ENCODE peak calls at places on chromosomes 6 and 20, in five cellular contexts. A, C, H, V and U are unnamed samples.

GRCh38 chr6:154474636-154475428 is 35.7 kb downstream of the CNKSR3 start:
- DNase-seq in A (peak), C (no peak), H (peak), V (no peak), U (no peak)

GRCh38 chr6:69835414-69836179 is 30.8 kb upstream of the COL19A1 start:
- DNase-seq in A (peak), C (no peak), H (peak), V (peak), U (peak)

GRCh38 chr6:44493132-44493531 is 105.6 kb downstream of the CDC5L start:
- DNase-seq in A (no peak), C (no peak), H (no peak), V (no peak), U (no peak)

GRCh38 chr20:45974896-45975565 is 3.0 kb upstream of the ZNF335 start:
- DNase-seq in A (no peak), C (no peak), H (no peak), V (no peak), U (no peak)

GRCh38 chr6:105560611-105561066 is 157.8 kb upstream of the PREP start:
- DNase-seq in A (peak), C (no peak), H (peak), V (no peak), U (no peak)

GRCh38 chr6:25366785-25367657 is 87.8 kb downstream of the CARMIL1 start:
- DNase-seq in A (no peak), C (no peak), H (no peak), V (no peak), U (no peak)

GRCh38 chr6:106747139-106747538 is 117.8 kb downstream of the QRSL1 start:
- DNase-seq in A (no peak), C (no peak), H (no peak), V (no peak), U (no peak)

GRCh38 chr20:49742948-49743347 is 29.3 kb upstream of the B4GALT5 start:
- DNase-seq in A (no peak), C (peak), H (no peak), V (no peak), U (peak)

GRCh38 chr6:154249499-154250298 is 106.9 kb downstream of the IPCEF1 start:
- DNase-seq in A (no peak), C (no peak), H (no peak), V (no peak), U (no peak)

GRCh38 chr6:26552205-26552604 is 14.0 kb downstream of the HMGN4 start:
- DNase-seq in A (no peak), C (no peak), H (no peak), V (no peak), U (no peak)

GRCh38 chr6:148064406-148065134 is 278.1 kb upstream of the SASH1 start:
- DNase-seq in A (peak), C (no peak), H (peak), V (no peak), U (peak)

GRCh38 chr6:25107218-25107617 is 171.5 kb upstream of the RIPOR2 start:
- DNase-seq in A (no peak), C (no peak), H (no peak), V (no peak), U (no peak)

GRCh38 chr6:39904946-39905639 is 29.2 kb downstream of the MOCS1 start:
- DNase-seq in A (no peak), C (no peak), H (no peak), V (no peak), U (no peak)

GRCh38 chr6:35737413-35738211 is 780 bp downstream of the ARMC12 start:
- DNase-seq in A (peak), C (no peak), H (peak), V (no peak), U (peak)

GRCh38 chr20:61770203-61770602 is 295.5 kb downstream of the TAF4 start:
- DNase-seq in A (no peak), C (no peak), H (no peak), V (no peak), U (no peak)

GRCh38 chr20:48397689-48398005 is 430.2 kb downstream of the PREX1 start:
- DNase-seq in A (no peak), C (no peak), H (no peak), V (no peak), U (no peak)

GRCh38 chr20:600141-600540 is 10.0 kb downstream of the TCF15 start:
- DNase-seq in A (no peak), C (no peak), H (no peak), V (no peak), U (no peak)

GRCh38 chr6:92922216-92922806 is 497.0 kb downstream of the EPHA7 start:
- DNase-seq in A (no peak), C (no peak), H (no peak), V (no peak), U (peak)

GRCh38 chr6:23752414-23752813 is 373.6 kb upstream of the NRSN1 start:
- DNase-seq in A (no peak), C (no peak), H (no peak), V (no peak), U (no peak)

DNA sequence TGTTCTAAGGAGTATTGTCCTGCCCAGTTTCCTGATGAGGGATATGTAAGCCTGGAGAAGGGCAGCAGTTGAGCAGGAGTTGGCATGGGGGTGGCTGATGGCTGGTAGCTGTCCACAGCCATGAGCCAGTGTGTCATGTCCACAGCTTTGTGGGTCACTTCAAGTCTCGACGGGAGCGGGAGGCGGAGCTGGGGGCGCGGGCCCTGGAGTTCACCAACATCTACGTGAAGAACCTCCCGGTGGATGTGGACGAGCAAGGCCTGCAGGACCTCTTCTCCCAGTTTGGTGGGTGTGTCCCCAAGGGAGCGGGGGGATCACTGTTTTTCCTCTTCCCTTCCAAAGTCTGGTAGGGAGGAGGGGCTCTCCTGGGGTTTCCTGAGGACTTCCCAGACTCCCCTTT is 8.9 kb downstream of the PABPC1L start:
- DNase-seq in A (no peak), C (no peak), H (no peak), V (no peak), U (no peak)
- H2BK120ac ChIP-seq in A (no peak), C (no peak), H (no peak), V (no peak), U (no peak)

GRCh38 chr6:17448165-17448564 is 54.8 kb downstream of the CAP2 start:
- DNase-seq in A (peak), C (no peak), H (peak), V (no peak), U (no peak)
- H3K4me2 ChIP-seq in A (no peak), C (no peak), H (no peak), V (no peak), U (no peak)

GRCh38 chr6:38172739-38173415 is 353.4 kb downstream of the ZFAND3 start:
- DNase-seq in A (no peak), C (no peak), H (no peak), V (no peak), U (no peak)
- H2BK120ac ChIP-seq in A (no peak), C (no peak), H (no peak), V (peak), U (no peak)

GRCh38 chr6:134310817-134311216 is 7.1 kb downstream of the SGK1 start:
- DNase-seq in A (no peak), C (no peak), H (no peak), V (no peak), U (no peak)
- H3K4me2 ChIP-seq in A (no peak), C (no peak), H (no peak), V (no peak), U (no peak)

DNA sequence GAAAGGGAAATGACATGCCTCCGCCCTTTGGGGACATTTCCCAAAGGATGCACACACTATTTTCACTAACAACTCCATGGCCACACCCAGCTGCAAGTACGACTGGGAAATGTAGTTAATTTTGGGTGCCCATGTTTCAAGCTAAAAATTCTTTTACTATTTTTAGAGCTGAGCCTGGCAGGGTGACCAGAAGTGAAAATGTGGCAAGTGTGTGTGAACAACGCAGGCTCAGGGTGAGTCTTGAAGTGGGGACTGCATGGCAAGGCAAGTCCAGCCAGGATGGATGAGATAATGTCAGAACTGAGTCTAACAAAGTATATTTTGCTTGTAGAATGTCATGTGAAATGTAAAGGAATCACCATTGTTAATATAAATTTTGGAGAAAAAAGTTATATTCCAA is 17.0 kb upstream of the CD109 start:
- DNase-seq in A (no peak), C (no peak), H (no peak), V (no peak), U (no peak)
- H2BK120ac ChIP-seq in A (no peak), C (no peak), H (no peak), V (no peak), U (no peak)

DNA sequence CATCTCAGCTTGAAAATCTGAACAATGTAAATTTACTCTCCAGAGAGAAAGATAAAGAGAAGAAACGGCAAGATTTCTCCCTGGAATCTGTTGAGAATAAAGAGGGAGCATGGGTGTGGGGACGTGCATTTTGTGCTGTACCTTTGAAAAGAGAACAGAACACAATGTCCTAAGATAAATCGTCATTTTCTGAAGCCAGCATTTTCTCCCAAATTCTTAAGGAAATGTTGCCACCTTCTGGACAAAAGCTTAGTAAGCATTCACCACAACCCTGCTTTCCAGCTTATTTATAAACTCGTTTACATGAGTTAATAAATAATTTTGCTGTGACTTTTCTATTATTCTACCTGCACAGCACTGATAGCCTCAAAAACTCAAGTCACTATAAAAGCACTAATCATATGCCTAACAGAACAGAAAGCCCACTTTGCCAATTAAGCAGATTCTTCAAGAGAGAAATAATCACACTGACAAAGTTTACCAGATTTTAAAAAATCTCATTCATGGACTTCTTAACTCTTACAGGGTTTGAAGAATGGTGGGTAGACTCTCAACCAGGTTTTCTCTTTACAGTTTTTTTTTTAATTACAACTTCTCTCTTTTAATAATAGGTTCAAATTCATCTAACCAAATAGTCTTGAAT is 155.8 kb downstream of the MBOAT1 start:
- DNase-seq in A (peak), C (no peak), H (peak), V (peak), U (peak)
- H3K4me2 ChIP-seq in A (no peak), C (no peak), H (no peak), V (no peak), U (no peak)

DNA sequence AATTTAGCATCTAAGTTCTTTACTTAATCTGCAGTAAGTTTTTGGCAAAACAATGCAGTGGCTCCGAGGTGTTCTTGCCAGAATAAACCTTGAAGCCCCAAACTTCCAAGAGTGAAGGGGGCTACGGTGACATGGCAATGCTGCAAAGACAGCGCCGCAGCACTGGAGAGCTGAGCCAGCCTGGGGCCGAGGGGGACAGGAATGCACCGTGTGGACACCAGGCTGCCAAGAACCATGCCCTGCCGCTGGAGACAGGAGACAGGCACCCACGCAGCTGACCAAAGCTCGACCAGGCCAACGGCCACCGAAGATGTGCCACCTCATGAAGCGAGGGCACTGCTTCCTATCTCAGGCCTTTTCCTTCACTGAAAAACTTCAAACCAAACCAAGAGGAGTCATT is 133.4 kb downstream of the PRND start:
- DNase-seq in A (no peak), C (no peak), H (no peak), V (no peak), U (no peak)
- H2BK120ac ChIP-seq in A (no peak), C (no peak), H (no peak), V (no peak), U (no peak)

GRCh38 chr20:32201296-32201976 is 6.1 kb downstream of the PLAGL2 start:
- DNase-seq in A (peak), C (no peak), H (no peak), V (no peak), U (no peak)
- H3K4me2 ChIP-seq in A (no peak), C (no peak), H (no peak), V (no peak), U (no peak)

DNA sequence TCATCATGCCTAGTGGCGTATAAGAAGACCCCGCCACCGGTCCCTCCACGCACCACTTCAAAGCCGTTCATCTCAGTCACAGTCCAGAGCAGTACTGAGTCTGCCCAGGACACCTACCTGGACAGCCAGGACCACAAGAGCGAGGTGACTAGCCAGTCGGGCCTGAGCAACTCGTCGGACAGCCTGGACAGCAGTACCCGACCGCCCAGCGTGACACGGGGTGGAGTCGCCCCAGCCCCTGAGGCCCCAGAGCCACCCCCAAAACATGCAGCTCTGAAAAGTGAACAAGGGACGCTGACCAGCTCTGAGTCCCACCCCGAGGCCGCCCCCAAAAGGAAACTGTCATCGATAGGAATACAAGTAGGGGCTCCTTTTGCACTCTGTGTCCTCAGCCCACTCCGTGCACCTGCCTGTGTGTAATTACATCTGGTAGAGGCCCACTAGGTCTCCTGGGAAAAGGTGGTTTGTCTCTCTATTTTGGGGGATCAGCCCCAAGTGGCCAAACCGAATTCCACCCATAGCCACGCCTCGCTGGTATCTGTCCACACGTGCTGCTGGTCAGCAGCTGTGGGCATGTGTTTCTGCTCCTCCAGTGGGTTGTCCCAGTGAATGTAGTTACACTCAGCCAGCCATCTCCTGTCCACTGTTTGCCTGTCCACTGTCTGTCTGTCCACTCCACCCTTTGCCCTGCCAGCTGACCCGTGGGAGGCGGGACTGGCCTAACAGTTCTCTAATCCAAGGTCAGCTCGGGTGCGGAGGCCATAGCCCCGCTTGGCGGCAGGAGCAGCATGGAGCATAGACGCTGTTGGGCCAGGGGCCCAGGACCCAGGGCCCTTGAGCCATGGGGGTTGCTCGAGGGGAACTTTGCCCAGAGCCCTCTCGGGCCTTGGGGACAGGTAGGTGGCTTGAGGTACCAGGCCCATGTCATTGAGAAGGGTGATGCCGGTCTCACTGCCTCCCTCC is 44.3 kb upstream of the MYL9 start:
- DNase-seq in A (no peak), C (no peak), H (no peak), V (no peak), U (no peak)
- H2BK120ac ChIP-seq in A (no peak), C (no peak), H (no peak), V (no peak), U (no peak)